ENCODE peak calls at places on chromosomes 11 and 22, in ten cellular contexts. G is MM.1S; S is kidney; T is fibroblast of lung; B is H1; C is CD4-positive, CD25-positive, alpha-beta regulatory T cell; Y is aorta; X is spleen; E is ovary; A is lung. K is an unnamed sample. For H3K4me1, the result is how much of the 10 kb centered on the place peaks cover.

GRCh38 chr11:58394195-58394594 is 12.5 kb downstream of the OR5B3 start:
- DNase-seq in G (no peak), S (no peak), T (peak), B (no peak), C (no peak), Y (no peak), X (no peak), E (no peak), A (no peak), K (no peak)

GRCh38 chr22:27842994-27843431 is 41.5 kb upstream of the MN1 start:
- DNase-seq in G (no peak), S (no peak), T (no peak), B (no peak), C (no peak), Y (no peak), X (no peak), E (no peak), A (no peak), K (no peak)

GRCh38 chr11:79052539-79052938 is 388.3 kb downstream of the TENM4 start:
- DNase-seq in G (no peak), S (no peak), T (peak), B (no peak), C (no peak), Y (no peak), X (no peak), E (no peak), A (no peak), K (no peak)

GRCh38 chr11:118314985-118315384 is 10.5 kb downstream of the CD3E start:
- DNase-seq in G (no peak), S (no peak), T (no peak), B (no peak), C (no peak), Y (no peak), X (no peak), E (no peak), A (no peak), K (no peak)

GRCh38 chr11:44634401-44635281 is 69.2 kb downstream of the CD82 start:
- DNase-seq in G (no peak), S (peak), T (peak), B (no peak), C (no peak), Y (peak), X (peak), E (peak), A (peak), K (peak)

GRCh38 chr11:86800956-86801264 is 568 bp downstream of the PRSS23 start:
- DNase-seq in G (no peak), S (no peak), T (no peak), B (no peak), C (no peak), Y (no peak), X (no peak), E (no peak), A (no peak), K (no peak)

GRCh38 chr11:30546334-30546733 is 39.8 kb downstream of the MPPED2 start:
- DNase-seq in G (no peak), S (no peak), T (no peak), B (no peak), C (no peak), Y (no peak), X (no peak), E (no peak), A (no peak), K (no peak)

GRCh38 chr11:79129702-79130101 is 311.1 kb downstream of the TENM4 start:
- DNase-seq in G (no peak), S (no peak), T (no peak), B (no peak), C (no peak), Y (no peak), X (no peak), E (no peak), A (no peak), K (no peak)

GRCh38 chr22:23392420-23393121 is 187.5 kb downstream of the IGLL1 start:
- DNase-seq in G (no peak), S (no peak), T (no peak), B (no peak), C (no peak), Y (peak), X (peak), E (no peak), A (no peak), K (no peak)

GRCh38 chr11:76562541-76562940 is 108.0 kb downstream of the LRRC32 start:
- DNase-seq in G (no peak), S (no peak), T (no peak), B (no peak), C (no peak), Y (no peak), X (no peak), E (no peak), A (no peak), K (no peak)

GRCh38 chr22:17941501-17942406 is 82.6 kb downstream of the MICAL3 start:
- DNase-seq in G (no peak), S (no peak), T (no peak), B (no peak), C (no peak), Y (no peak), X (no peak), E (no peak), A (no peak), K (peak)

GRCh38 chr11:115645631-115646271 is 141.5 kb upstream of the CADM1 start:
- DNase-seq in G (no peak), S (no peak), T (no peak), B (no peak), C (no peak), Y (no peak), X (no peak), E (no peak), A (no peak), K (no peak)

GRCh38 chr22:39173050-39173706 is 20.7 kb upstream of the CBX7 start:
- DNase-seq in G (no peak), S (no peak), T (no peak), B (no peak), C (no peak), Y (no peak), X (no peak), E (no peak), A (no peak), K (no peak)
- H3K4me1 ChIP-seq in G (under half), S (under half), T (under half), B (under half), C (half or more), Y (under half), X (half or more), E (under half), A (half or more), K (under half)

GRCh38 chr11:65432133-65432650 is 9.6 kb downstream of the NEAT1 start:
- DNase-seq in G (no peak), S (no peak), T (peak), B (no peak), C (no peak), Y (no peak), X (no peak), E (no peak), A (no peak), K (no peak)
- H3K4me3 ChIP-seq in G (no peak), S (peak), T (peak), B (no peak), C (peak), Y (no peak), X (peak), E (no peak), A (no peak), K (peak)

GRCh38 chr11:3942956-3943497 is 87.6 kb downstream of the STIM1 start:
- DNase-seq in G (no peak), S (no peak), T (no peak), B (no peak), C (no peak), Y (no peak), X (no peak), E (no peak), A (no peak), K (no peak)
- H3K4me1 ChIP-seq in G (under half), S (under half), T (under half), B (under half), C (half or more), Y (under half), X (half or more), E (under half), A (under half), K (half or more)

GRCh38 chr22:19522190-19522880 is 1.9 kb downstream of the CLDN5 start:
- DNase-seq in G (no peak), S (no peak), T (no peak), B (no peak), C (no peak), Y (peak), X (no peak), E (no peak), A (no peak), K (no peak)
- H3K4me3 ChIP-seq in G (no peak), S (no peak), T (no peak), B (peak), C (no peak), Y (no peak), X (peak), E (peak), A (peak), K (peak)

K was measured in psoas muscle.